ENCODE peak calls at places on chromosomes 6 and 20, in eight cellular contexts. One of them, this sample, is unnamed.

GRCh38 chr20:64236137-64237088 is 19.1 kb upstream of the PCMTD2 start:
- DNase-seq in esophagus muscularis mucosa: no peak
- DNase-seq in Peyer's patch: peak; percentile 24
- DNase-seq in adrenal gland: no peak
- DNase-seq in IMR-90: no peak
- DNase-seq in body of pancreas: no peak
- DNase-seq in heart left ventricle: no peak
- DNase-seq in A549: no peak
- DNase-seq in this sample: no peak

GRCh38 chr6:125285353-125285752 is 16.4 kb downstream of the HDDC2 start:
- DNase-seq in esophagus muscularis mucosa: no peak
- DNase-seq in Peyer's patch: no peak
- DNase-seq in adrenal gland: no peak
- DNase-seq in IMR-90: no peak
- DNase-seq in body of pancreas: no peak
- DNase-seq in heart left ventricle: no peak
- DNase-seq in A549: no peak
- DNase-seq in this sample: no peak

GRCh38 chr6:53822355-53823115 is 27.7 kb downstream of the LRRC1 start:
- DNase-seq in esophagus muscularis mucosa: no peak
- DNase-seq in Peyer's patch: no peak
- DNase-seq in adrenal gland: no peak
- DNase-seq in IMR-90: peak; percentile 31
- DNase-seq in body of pancreas: no peak
- DNase-seq in heart left ventricle: no peak
- DNase-seq in A549: no peak
- DNase-seq in this sample: no peak

GRCh38 chr6:36633915-36634314 is 39.8 kb downstream of the SRSF3 start:
- DNase-seq in esophagus muscularis mucosa: no peak
- DNase-seq in Peyer's patch: peak; percentile 61
- DNase-seq in adrenal gland: peak; percentile 46
- DNase-seq in IMR-90: peak; percentile 87
- DNase-seq in body of pancreas: peak; percentile 91
- DNase-seq in heart left ventricle: peak; percentile 73
- DNase-seq in A549: no peak
- DNase-seq in this sample: no peak

GRCh38 chr20:63094767-63095499 is 88.2 kb upstream of the BHLHE23 start:
- DNase-seq in esophagus muscularis mucosa: no peak
- DNase-seq in Peyer's patch: no peak
- DNase-seq in adrenal gland: no peak
- DNase-seq in IMR-90: no peak
- DNase-seq in body of pancreas: no peak
- DNase-seq in heart left ventricle: no peak
- DNase-seq in A549: no peak
- DNase-seq in this sample: no peak

GRCh38 chr20:10079964-10080363 is 45.2 kb downstream of the ANKEF1 start:
- DNase-seq in esophagus muscularis mucosa: no peak
- DNase-seq in Peyer's patch: no peak
- DNase-seq in adrenal gland: peak; percentile 30
- DNase-seq in IMR-90: peak; percentile 69
- DNase-seq in body of pancreas: no peak
- DNase-seq in heart left ventricle: no peak
- DNase-seq in A549: no peak
- DNase-seq in this sample: no peak

GRCh38 chr6:114007451-114007953 is 36.6 kb upstream of the HDAC2 start:
- DNase-seq in esophagus muscularis mucosa: no peak
- DNase-seq in Peyer's patch: no peak
- DNase-seq in adrenal gland: no peak
- DNase-seq in IMR-90: no peak
- DNase-seq in body of pancreas: no peak
- DNase-seq in heart left ventricle: no peak
- DNase-seq in A549: no peak
- DNase-seq in this sample: no peak

GRCh38 chr20:5835234-5835845 is 85.1 kb downstream of the SHLD1 start:
- DNase-seq in esophagus muscularis mucosa: no peak
- DNase-seq in Peyer's patch: no peak
- DNase-seq in adrenal gland: peak; percentile 88
- DNase-seq in IMR-90: peak; percentile 62
- DNase-seq in body of pancreas: peak; percentile 78
- DNase-seq in heart left ventricle: peak; percentile 65
- DNase-seq in A549: peak; percentile 38
- DNase-seq in this sample: no peak

GRCh38 chr20:38550274-38550673 is 30.7 kb upstream of the ADIG start:
- DNase-seq in esophagus muscularis mucosa: no peak
- DNase-seq in Peyer's patch: no peak
- DNase-seq in adrenal gland: no peak
- DNase-seq in IMR-90: no peak
- DNase-seq in body of pancreas: no peak
- DNase-seq in heart left ventricle: no peak
- DNase-seq in A549: peak; percentile 25
- DNase-seq in this sample: no peak

GRCh38 chr20:8194721-8195120 is 62.7 kb downstream of the PLCB1 start:
- DNase-seq in esophagus muscularis mucosa: no peak
- DNase-seq in Peyer's patch: no peak
- DNase-seq in adrenal gland: no peak
- DNase-seq in IMR-90: peak; percentile 19
- DNase-seq in body of pancreas: no peak
- DNase-seq in heart left ventricle: no peak
- DNase-seq in A549: no peak
- DNase-seq in this sample: no peak

GRCh38 chr6:15148356-15149058 is 97.4 kb upstream of the JARID2 start:
- DNase-seq in esophagus muscularis mucosa: no peak
- DNase-seq in Peyer's patch: no peak
- DNase-seq in adrenal gland: peak; percentile 6
- DNase-seq in IMR-90: peak; percentile 90
- DNase-seq in body of pancreas: no peak
- DNase-seq in heart left ventricle: no peak
- DNase-seq in A549: no peak
- DNase-seq in this sample: no peak

GRCh38 chr20:53036992-53037391 is 64.8 kb downstream of the TSHZ2 start:
- DNase-seq in esophagus muscularis mucosa: peak; percentile 60
- DNase-seq in Peyer's patch: no peak
- DNase-seq in adrenal gland: peak; percentile 27
- DNase-seq in IMR-90: no peak
- DNase-seq in body of pancreas: no peak
- DNase-seq in heart left ventricle: peak; percentile 30
- DNase-seq in A549: no peak
- DNase-seq in this sample: no peak

GRCh38 chr6:63507096-63507495 is 65.2 kb upstream of the LOC128125822 start:
- DNase-seq in esophagus muscularis mucosa: no peak
- DNase-seq in Peyer's patch: no peak
- DNase-seq in adrenal gland: no peak
- DNase-seq in IMR-90: no peak
- DNase-seq in body of pancreas: no peak
- DNase-seq in heart left ventricle: no peak
- DNase-seq in A549: no peak
- DNase-seq in this sample: no peak

GRCh38 chr20:3262566-3262965 is 23.6 kb upstream of the SLC4A11 start:
- DNase-seq in esophagus muscularis mucosa: no peak
- DNase-seq in Peyer's patch: no peak
- DNase-seq in adrenal gland: no peak
- DNase-seq in IMR-90: peak; percentile 69
- DNase-seq in body of pancreas: no peak
- DNase-seq in heart left ventricle: no peak
- DNase-seq in A549: no peak
- DNase-seq in this sample: no peak

GRCh38 chr20:16533493-16533892 is 39.8 kb downstream of the KIF16B start:
- DNase-seq in esophagus muscularis mucosa: no peak
- DNase-seq in Peyer's patch: no peak
- DNase-seq in adrenal gland: no peak
- DNase-seq in IMR-90: peak; percentile 7
- DNase-seq in body of pancreas: no peak
- DNase-seq in heart left ventricle: no peak
- DNase-seq in A549: no peak
- DNase-seq in this sample: no peak

GRCh38 chr6:168071620-168072019 is 7.4 kb downstream of the FRMD1 start:
- DNase-seq in esophagus muscularis mucosa: no peak
- DNase-seq in Peyer's patch: no peak
- DNase-seq in adrenal gland: no peak
- DNase-seq in IMR-90: no peak
- DNase-seq in body of pancreas: no peak
- DNase-seq in heart left ventricle: no peak
- DNase-seq in A549: peak; percentile 31
- DNase-seq in this sample: no peak

GRCh38 chr6:168073937-168074730 is 4.9 kb downstream of the FRMD1 start:
- DNase-seq in esophagus muscularis mucosa: no peak
- DNase-seq in Peyer's patch: no peak
- DNase-seq in adrenal gland: no peak
- DNase-seq in IMR-90: no peak
- DNase-seq in body of pancreas: no peak
- DNase-seq in heart left ventricle: no peak
- DNase-seq in A549: no peak
- DNase-seq in this sample: no peak

GRCh38 chr6:168072730-168073129 is 6.3 kb downstream of the FRMD1 start:
- DNase-seq in esophagus muscularis mucosa: no peak
- DNase-seq in Peyer's patch: no peak
- DNase-seq in adrenal gland: no peak
- DNase-seq in IMR-90: no peak
- DNase-seq in body of pancreas: no peak
- DNase-seq in heart left ventricle: no peak
- DNase-seq in A549: no peak
- DNase-seq in this sample: no peak

GRCh38 chr6:168072266-168072665 is 6.7 kb downstream of the FRMD1 start:
- DNase-seq in esophagus muscularis mucosa: no peak
- DNase-seq in Peyer's patch: no peak
- DNase-seq in adrenal gland: no peak
- DNase-seq in IMR-90: no peak
- DNase-seq in body of pancreas: no peak
- DNase-seq in heart left ventricle: no peak
- DNase-seq in A549: no peak
- DNase-seq in this sample: no peak

GRCh38 chr6:168070804-168071203 is 8.2 kb downstream of the FRMD1 start:
- DNase-seq in esophagus muscularis mucosa: no peak
- DNase-seq in Peyer's patch: no peak
- DNase-seq in adrenal gland: no peak
- DNase-seq in IMR-90: no peak
- DNase-seq in body of pancreas: no peak
- DNase-seq in heart left ventricle: no peak
- DNase-seq in A549: no peak
- DNase-seq in this sample: no peak
- H3K9me3 ChIP-seq in esophagus muscularis mucosa: no peaks in the 10 kb centered on the region
- H3K9me3 ChIP-seq in Peyer's patch: no peaks in the 10 kb centered on the region
- H3K9me3 ChIP-seq in adrenal gland: no peaks in the 10 kb centered on the region
- H3K9me3 ChIP-seq in IMR-90: no peaks in the 10 kb centered on the region
- H3K9me3 ChIP-seq in body of pancreas: no peaks in the 10 kb centered on the region
- H3K9me3 ChIP-seq in heart left ventricle: no peaks in the 10 kb centered on the region
- H3K9me3 ChIP-seq in A549: no peaks in the 10 kb centered on the region
- H3K9me3 ChIP-seq in this sample: no peaks in the 10 kb centered on the region

DNA sequence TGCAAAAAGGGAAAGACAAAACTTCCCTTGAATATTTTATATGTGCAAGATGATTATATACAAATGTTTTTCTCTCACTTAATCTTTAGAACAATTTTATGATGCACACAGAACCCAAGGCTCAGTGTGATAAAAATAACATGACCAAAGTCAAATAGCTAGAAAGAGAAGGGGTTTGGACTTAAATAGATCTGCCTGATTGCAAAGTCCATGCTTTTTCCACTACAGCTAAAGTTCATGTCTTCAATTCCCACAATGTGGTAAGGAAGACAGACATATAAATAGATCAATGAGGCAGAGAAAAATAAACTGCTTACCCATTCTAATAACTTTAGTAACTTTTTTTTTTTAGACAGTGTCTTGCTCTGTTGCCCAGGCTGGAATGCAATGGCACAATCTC is 143.8 kb downstream of the CDK19 start:
- DNase-seq in esophagus muscularis mucosa: no peak
- DNase-seq in Peyer's patch: no peak
- DNase-seq in adrenal gland: no peak
- DNase-seq in IMR-90: no peak
- DNase-seq in body of pancreas: no peak
- DNase-seq in heart left ventricle: no peak
- DNase-seq in A549: no peak
- DNase-seq in this sample: no peak
- H3K27ac ChIP-seq in esophagus muscularis mucosa: no peak overlapping the region
- H3K27ac ChIP-seq in Peyer's patch: no peak overlapping the region
- H3K27ac ChIP-seq in adrenal gland: no peak overlapping the region
- H3K27ac ChIP-seq in IMR-90: no peak overlapping the region
- H3K27ac ChIP-seq in body of pancreas: no peak overlapping the region
- H3K27ac ChIP-seq in heart left ventricle: no peak overlapping the region
- H3K27ac ChIP-seq in A549: no peak overlapping the region
- H3K27ac ChIP-seq in this sample: no peak overlapping the region

GRCh38 chr6:131565041-131565440 is 8.0 kb upstream of the ARG1 start:
- DNase-seq in esophagus muscularis mucosa: no peak
- DNase-seq in Peyer's patch: no peak
- DNase-seq in adrenal gland: no peak
- DNase-seq in IMR-90: no peak
- DNase-seq in body of pancreas: no peak
- DNase-seq in heart left ventricle: no peak
- DNase-seq in A549: no peak
- DNase-seq in this sample: no peak

DNA sequence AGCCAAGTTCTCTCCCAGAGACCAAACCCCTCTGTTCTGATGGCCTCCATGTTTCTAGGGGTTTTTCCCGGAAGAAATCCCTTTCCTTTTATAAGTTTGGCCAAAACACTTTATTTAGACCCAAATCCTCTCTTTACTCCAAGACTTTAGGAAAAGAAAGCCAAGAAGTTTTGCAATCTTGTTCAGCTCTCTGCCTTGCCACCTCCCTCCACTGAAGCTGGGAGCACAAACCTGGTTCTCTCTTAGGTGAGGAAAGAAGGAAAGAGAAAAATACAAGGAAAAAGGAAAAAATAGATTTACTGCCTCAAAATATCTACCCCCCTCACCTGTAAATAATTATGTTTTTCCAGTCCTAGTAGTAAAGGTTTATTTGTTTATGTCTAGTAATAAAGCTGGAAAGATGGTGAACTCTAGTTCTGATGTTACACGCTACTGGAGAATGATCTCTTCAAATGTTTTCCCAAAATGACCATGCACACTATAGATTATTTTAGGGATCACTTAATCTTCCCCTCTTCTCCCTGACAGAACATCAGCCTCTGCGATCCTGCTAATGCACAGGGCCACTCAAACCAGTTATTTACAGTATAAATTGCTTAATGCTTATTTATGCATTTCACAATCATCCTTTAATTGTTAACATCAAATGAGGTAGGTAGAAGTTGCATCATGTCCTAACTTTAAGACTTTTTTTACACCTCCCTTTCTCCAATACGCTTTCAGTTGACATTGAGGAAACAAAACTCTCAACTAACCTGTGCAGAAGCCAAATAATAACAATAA is 10.9 kb upstream of the ARG1 start:
- DNase-seq in esophagus muscularis mucosa: no peak
- DNase-seq in Peyer's patch: no peak
- DNase-seq in adrenal gland: no peak
- DNase-seq in IMR-90: no peak
- DNase-seq in body of pancreas: no peak
- DNase-seq in heart left ventricle: no peak
- DNase-seq in A549: no peak
- DNase-seq in this sample: no peak
- TF ChIP-seq POLR2A in esophagus muscularis mucosa: no peak
- TF ChIP-seq POLR2A in Peyer's patch: no peak
- TF ChIP-seq POLR2A in adrenal gland: no peak
- TF ChIP-seq POLR2A in IMR-90: no peak
- TF ChIP-seq POLR2A in body of pancreas: no peak
- TF ChIP-seq POLR2A in heart left ventricle: no peak
- TF ChIP-seq POLR2A in A549: no peak
- TF ChIP-seq POLR2A in this sample: no peak

DNA sequence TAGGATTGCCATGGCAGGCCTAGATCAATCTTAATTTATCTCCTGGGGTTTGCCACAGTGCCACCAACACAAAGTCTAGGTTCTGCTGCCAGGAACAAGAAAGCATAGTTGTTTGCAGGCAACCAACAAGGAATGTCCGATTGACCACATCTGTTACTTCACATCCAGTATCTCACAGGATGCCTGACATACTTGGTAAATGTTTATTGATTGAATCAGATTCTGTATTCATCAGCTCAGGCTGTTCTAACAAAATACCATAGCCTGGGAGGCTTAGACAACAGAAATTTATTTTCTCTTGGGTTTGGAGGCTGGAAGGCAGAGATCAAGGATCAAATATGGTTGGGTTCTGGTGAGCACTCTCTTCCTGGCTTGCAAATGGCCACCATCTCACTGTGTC is 26.3 kb upstream of the MC3R start:
- DNase-seq in esophagus muscularis mucosa: no peak
- DNase-seq in Peyer's patch: no peak
- DNase-seq in adrenal gland: no peak
- DNase-seq in IMR-90: no peak
- DNase-seq in body of pancreas: no peak
- DNase-seq in heart left ventricle: no peak
- DNase-seq in A549: no peak
- DNase-seq in this sample: no peak
- H3K9me3 ChIP-seq in esophagus muscularis mucosa: no peaks in the 10 kb centered on the region
- H3K9me3 ChIP-seq in Peyer's patch: no peaks in the 10 kb centered on the region
- H3K9me3 ChIP-seq in adrenal gland: no peaks in the 10 kb centered on the region
- H3K9me3 ChIP-seq in IMR-90: peaks cover 5% of the 10 kb centered on the region
- H3K9me3 ChIP-seq in body of pancreas: no peaks in the 10 kb centered on the region
- H3K9me3 ChIP-seq in heart left ventricle: no peaks in the 10 kb centered on the region
- H3K9me3 ChIP-seq in A549: no peaks in the 10 kb centered on the region
- H3K9me3 ChIP-seq in this sample: peaks cover 19% of the 10 kb centered on the region

This sample was measured in esophagus squamous epithelium.